ENCODE peak calls at places on chromosome 5, in eight cellular contexts. G, N, W, T, E, C, P and R are unnamed samples.
A peak's percentile ranks its signal among the peaks of the same experiment; 100 is the strongest.

GRCh38 chr5:132764671-132765070 is 12.4 kb downstream of the SEPTIN8 start:
- DNase-seq in E (no peak), C (no peak), P (no peak), W (no peak), G (peak; percentile 54), N (no peak), T (no peak), R (no peak)

GRCh38 chr5:156036640-156037039 is 290.3 kb upstream of the SGCD start:
- DNase-seq in G (no peak), P (no peak), T (no peak), N (no peak), E (no peak), C (no peak), W (no peak), R (no peak)

GRCh38 chr5:36950586-36951457 is 74.3 kb downstream of the NIPBL start:
- DNase-seq in P (no peak), E (no peak), G (peak; percentile 85), T (no peak), C (no peak), N (peak; percentile 18), W (peak; percentile 89), R (no peak)

GRCh38 chr5:14118551-14119320 is 24.4 kb upstream of the TRIO start:
- DNase-seq in W (no peak), N (no peak), G (no peak), T (no peak), E (no peak), C (no peak), P (no peak), R (no peak)

GRCh38 chr5:113053614-113054013 is 77.0 kb downstream of the DCP2 start:
- DNase-seq in G (peak; percentile 94), P (no peak), W (peak; percentile 81), E (no peak), N (no peak), C (no peak), T (no peak), R (no peak)

GRCh38 chr5:66348387-66349125 is 204.5 kb downstream of the SREK1 start:
- DNase-seq in N (no peak), C (no peak), W (no peak), G (no peak), T (no peak), E (no peak), P (no peak), R (no peak)

GRCh38 chr5:163424836-163425235 is 12.6 kb upstream of the CCNG1 start:
- DNase-seq in T (no peak), W (no peak), C (no peak), P (no peak), E (no peak), N (no peak), G (no peak), R (no peak)

GRCh38 chr5:151664694-151665583 is 21.8 kb downstream of the SPARC start:
- DNase-seq in C (no peak), G (no peak), E (no peak), P (no peak), W (peak; percentile 84), T (no peak), N (no peak), R (no peak)

GRCh38 chr5:75389430-75389829 is 52.4 kb downstream of the HMGCR start:
- DNase-seq in E (no peak), N (no peak), T (no peak), G (no peak), C (no peak), P (no peak), W (no peak), R (no peak)